ENCODE peak calls at places on chromosomes 11 and 22, in eight cellular contexts. D is body of pancreas, J is lower leg skin, E is NB4, B is adrenal gland, N is Peyer's patch, T is breast epithelium, Q is IMR-90. U is an unnamed sample.

GRCh38 chr11:106278391-106278790 is 200.9 kb downstream of the AASDHPPT start:
- DNase-seq in D (no peak), J (no peak), E (no peak), B (no peak), N (no peak), T (no peak), Q (no peak), U (no peak)

GRCh38 chr11:60363542-60364525 is 14.5 kb upstream of the MS4A7 start:
- DNase-seq in D (peak; percentile 76), J (no peak), E (peak; percentile 86), B (peak; percentile 84), N (no peak), T (no peak), Q (peak; percentile 25), U (no peak)

GRCh38 chr11:125578783-125579182 is 9.5 kb downstream of the EI24 start:
- DNase-seq in D (no peak), J (no peak), E (no peak), B (no peak), N (no peak), T (no peak), Q (no peak), U (no peak)

GRCh38 chr11:44771252-44771734 is 44.5 kb downstream of the TSPAN18 start:
- DNase-seq in D (no peak), J (peak; percentile 17), E (no peak), B (no peak), N (no peak), T (no peak), Q (no peak), U (no peak)

GRCh38 chr11:74634537-74634936 is 42.2 kb downstream of the POLD3 start:
- DNase-seq in D (peak; percentile 6), J (no peak), E (peak; percentile 10), B (no peak), N (no peak), T (no peak), Q (peak; percentile 66), U (no peak)

GRCh38 chr11:65625628-65626342 is 10.2 kb downstream of the PCNX3 start:
- DNase-seq in D (peak; percentile 64), J (no peak), E (peak; percentile 60), B (peak; percentile 75), N (peak; percentile 74), T (no peak), Q (no peak), U (no peak)

GRCh38 chr22:44395116-44396005 is 82.6 kb upstream of the SHISAL1 start:
- DNase-seq in D (peak; percentile 4), J (peak; percentile 37), E (no peak), B (peak; percentile 41), N (peak; percentile 31), T (peak; percentile 40), Q (no peak), U (no peak)

GRCh38 chr11:17793642-17794170 is 59.1 kb downstream of the KCNC1 start:
- DNase-seq in D (no peak), J (peak; percentile 64), E (no peak), B (no peak), N (no peak), T (no peak), Q (no peak), U (no peak)

GRCh38 chr11:102437727-102438126 is 14.8 kb downstream of the TMEM123 start:
- DNase-seq in D (no peak), J (no peak), E (no peak), B (no peak), N (no peak), T (no peak), Q (no peak), U (no peak)

GRCh38 chr22:34414467-34415440 is 494.5 kb upstream of the LARGE1 start:
- DNase-seq in D (peak; percentile 48), J (no peak), E (peak; percentile 88), B (no peak), N (peak; percentile 56), T (no peak), Q (no peak), U (no peak)

GRCh38 chr22:24156915-24157782 is 24.1 kb upstream of the SUSD2 start:
- DNase-seq in D (peak; percentile 86), J (peak; percentile 96), E (peak; percentile 97), B (peak; percentile 93), N (peak; percentile 90), T (peak; percentile 77), Q (peak; percentile 64), U (peak; percentile 93)

GRCh38 chr11:91248199-91248807 is 976.3 kb upstream of the FAT3 start:
- DNase-seq in D (peak; percentile 32), J (no peak), E (peak; percentile 54), B (peak; percentile 66), N (no peak), T (no peak), Q (peak; percentile 53), U (no peak)

GRCh38 chr11:58965246-58965985 is 26.1 kb downstream of the GLYATL1 start:
- DNase-seq in D (no peak), J (no peak), E (no peak), B (no peak), N (no peak), T (no peak), Q (peak; percentile 38), U (no peak)

GRCh38 chr11:12167098-12167999 is 57.0 kb downstream of the MICAL2 start:
- DNase-seq in D (no peak), J (peak; percentile 80), E (peak; percentile 78), B (no peak), N (peak; percentile 84), T (no peak), Q (peak; percentile 97), U (no peak)

GRCh38 chr22:19754701-19755144 is 5.9 kb upstream of the TBX1 start:
- DNase-seq in D (no peak), J (no peak), E (no peak), B (no peak), N (no peak), T (no peak), Q (no peak), U (no peak)

GRCh38 chr11:109089144-109089543 is 332.8 kb upstream of the C11orf87 start:
- DNase-seq in D (no peak), J (no peak), E (no peak), B (no peak), N (no peak), T (no peak), Q (no peak), U (no peak)

GRCh38 chr11:69524291-69524882 is 42.9 kb downstream of the LINC01488 start:
- DNase-seq in D (no peak), J (no peak), E (peak; percentile 62), B (no peak), N (no peak), T (peak; percentile 57), Q (peak; percentile 52), U (peak; percentile 55)

GRCh38 chr22:32994046-32994827 is 63.9 kb downstream of the SYN3 start:
- DNase-seq in D (no peak), J (peak; percentile 88), E (no peak), B (no peak), N (no peak), T (no peak), Q (no peak), U (no peak)

GRCh38 chr11:66142370-66143263 is 72.5 kb downstream of the PACS1 start:
- DNase-seq in D (peak; percentile 11), J (no peak), E (peak; percentile 19), B (no peak), N (no peak), T (no peak), Q (peak; percentile 53), U (no peak)

GRCh38 chr22:47175151-47175760 is 412.8 kb downstream of the TBC1D22A start:
- DNase-seq in D (peak; percentile 6), J (peak; percentile 78), E (no peak), B (peak; percentile 60), N (peak; percentile 51), T (peak; percentile 41), Q (peak; percentile 88), U (peak; percentile 81)

GRCh38 chr11:91100432-91100831 is 877.6 kb upstream of the CHORDC1 start:
- DNase-seq in D (no peak), J (no peak), E (no peak), B (no peak), N (no peak), T (no peak), Q (peak; percentile 55), U (no peak)

GRCh38 chr22:32127904-32128303 is 31.2 kb downstream of the C22orf42 start:
- DNase-seq in D (no peak), J (no peak), E (no peak), B (no peak), N (no peak), T (no peak), Q (no peak), U (no peak)

GRCh38 chr11:62082292-62082657 is 41.5 kb upstream of the INCENP start:
- DNase-seq in D (no peak), J (no peak), E (no peak), B (no peak), N (no peak), T (no peak), Q (no peak), U (no peak)
- TF ChIP-seq CTCF in D (no peak), J (no peak), E (no peak), B (no peak), N (no peak), T (no peak), Q (no peak), U (no peak)

GRCh38 chr11:72760543-72761400 is 8.6 kb upstream of the ARAP1 start:
- DNase-seq in D (no peak), J (no peak), E (no peak), B (no peak), N (no peak), T (no peak), Q (peak; percentile 84), U (no peak)
- TF ChIP-seq POLR2A in D (no peak), J (no peak), E (no peak), B (no peak), N (no peak), T (no peak), Q (no peak), U (no peak)

DNA sequence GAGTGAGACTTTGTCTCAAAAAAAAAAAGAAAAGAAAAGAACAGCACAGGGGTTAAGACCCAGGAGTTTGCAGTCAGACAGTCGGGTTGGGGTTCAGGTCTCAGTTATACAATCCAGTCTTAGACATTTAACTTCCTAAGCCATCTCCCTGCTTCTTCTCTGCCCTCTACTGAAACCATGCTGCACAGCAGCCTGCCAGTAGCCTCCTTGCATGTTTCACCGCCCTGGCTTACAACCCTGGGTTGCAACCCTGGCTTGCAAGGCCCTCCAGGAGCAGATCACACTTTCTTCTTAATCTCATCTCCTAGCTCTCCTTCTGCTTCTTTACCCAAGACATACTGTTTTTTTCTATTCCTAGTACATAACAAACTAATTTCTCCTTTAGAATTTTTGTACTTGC is 5.9 kb upstream of the B3GAT3 start:
- DNase-seq in D (no peak), J (no peak), E (peak; percentile 46), B (no peak), N (no peak), T (no peak), Q (no peak), U (no peak)
- TF ChIP-seq CTCF in D (no peak), J (no peak), E (no peak), B (no peak), N (no peak), T (no peak), Q (no peak), U (no peak)

DNA sequence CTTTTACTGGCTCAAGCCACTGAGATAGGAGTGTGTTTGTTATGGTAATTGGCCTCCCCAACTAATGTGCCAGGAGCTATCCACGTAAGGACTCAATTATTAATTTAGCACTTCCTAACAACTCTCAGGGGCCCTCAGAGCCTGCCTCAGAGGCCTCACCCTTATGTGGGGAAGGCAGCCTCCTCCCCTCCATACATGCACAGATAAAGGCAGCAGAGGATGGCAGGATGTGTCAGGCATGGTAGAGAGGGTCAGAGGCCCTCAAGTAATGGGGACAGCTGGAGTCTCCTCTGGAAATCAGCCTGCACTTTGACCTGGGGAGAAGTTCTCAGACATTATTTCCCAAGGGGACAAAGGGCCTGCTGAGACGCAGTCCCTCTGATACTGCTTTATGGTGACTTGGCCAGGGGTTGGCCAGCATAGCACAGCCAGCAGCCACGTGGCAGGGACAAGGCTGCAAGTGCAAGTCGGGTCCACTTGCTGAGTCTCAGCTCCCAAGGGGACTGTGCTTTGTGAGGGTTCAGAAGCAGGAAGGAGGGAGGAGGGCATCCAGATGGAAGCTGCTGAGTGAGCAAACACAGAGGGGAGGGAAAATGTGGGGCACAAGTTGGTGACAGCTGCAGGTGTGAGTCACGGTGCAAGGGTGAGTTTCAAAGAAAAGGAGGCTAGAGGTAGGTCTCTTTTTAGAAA is 17.0 kb downstream of the MOGAT2 start:
- DNase-seq in D (no peak), J (peak; percentile 60), E (peak; percentile 74), B (peak; percentile 23), N (peak; percentile 87), T (no peak), Q (no peak), U (no peak)
- TF ChIP-seq POLR2A in D (no peak), J (no peak), E (no peak), B (no peak), N (peak; percentile 12), T (no peak), Q (no peak), U (no peak)

U was measured in sigmoid colon.